ENCODE peak calls at places on chromosomes 7 and 10, in six cellular contexts. One of them, this sample, is unnamed.

GRCh38 chr7:139358541-139359365 is 941 bp upstream of the LUC7L2 start:
- DNase-seq in Peyer's patch: no peak
- DNase-seq in stomach: no peak
- DNase-seq in GM12892: peak
- DNase-seq in body of pancreas: peak
- DNase-seq in HCT116: peak
- DNase-seq in this sample: no peak

GRCh38 chr10:97335995-97336394 is 1.5 kb upstream of the FRAT2 start:
- DNase-seq in Peyer's patch: no peak
- DNase-seq in stomach: no peak
- DNase-seq in GM12892: no peak
- DNase-seq in body of pancreas: no peak
- DNase-seq in HCT116: no peak
- DNase-seq in this sample: no peak

GRCh38 chr7:139457153-139457946 is 26.1 kb downstream of the KLRG2 start:
- DNase-seq in Peyer's patch: no peak
- DNase-seq in stomach: no peak
- DNase-seq in GM12892: no peak
- DNase-seq in body of pancreas: no peak
- DNase-seq in HCT116: no peak
- DNase-seq in this sample: peak

GRCh38 chr10:109894516-109894915 is 28.8 kb downstream of the XPNPEP1 start:
- DNase-seq in Peyer's patch: no peak
- DNase-seq in stomach: peak
- DNase-seq in GM12892: no peak
- DNase-seq in body of pancreas: peak
- DNase-seq in HCT116: no peak
- DNase-seq in this sample: no peak

GRCh38 chr7:23955600-23956149 is 245.7 kb downstream of the STK31 start:
- DNase-seq in Peyer's patch: no peak
- DNase-seq in stomach: no peak
- DNase-seq in GM12892: no peak
- DNase-seq in body of pancreas: no peak
- DNase-seq in HCT116: no peak
- DNase-seq in this sample: no peak

GRCh38 chr7:128910569-128910945 is at the start of gene KCP:
- DNase-seq in Peyer's patch: no peak
- DNase-seq in stomach: no peak
- DNase-seq in GM12892: no peak
- DNase-seq in body of pancreas: no peak
- DNase-seq in HCT116: no peak
- DNase-seq in this sample: no peak

GRCh38 chr7:103445228-103446020 is 583 bp downstream of the SLC26A5 start:
- DNase-seq in Peyer's patch: no peak
- DNase-seq in stomach: no peak
- DNase-seq in GM12892: no peak
- DNase-seq in body of pancreas: no peak
- DNase-seq in HCT116: no peak
- DNase-seq in this sample: no peak

GRCh38 chr7:121797283-121798037 is 75.5 kb upstream of the PTPRZ1 start:
- DNase-seq in Peyer's patch: no peak
- DNase-seq in stomach: no peak
- DNase-seq in GM12892: no peak
- DNase-seq in body of pancreas: no peak
- DNase-seq in HCT116: no peak
- DNase-seq in this sample: no peak

GRCh38 chr7:94395141-94396041 is 696 bp downstream of the COL1A2 start:
- DNase-seq in Peyer's patch: no peak
- DNase-seq in stomach: peak
- DNase-seq in GM12892: peak
- DNase-seq in body of pancreas: peak
- DNase-seq in HCT116: peak
- DNase-seq in this sample: peak

GRCh38 chr7:94400022-94400421 is 5.3 kb downstream of the COL1A2 start:
- DNase-seq in Peyer's patch: no peak
- DNase-seq in stomach: no peak
- DNase-seq in GM12892: no peak
- DNase-seq in body of pancreas: no peak
- DNase-seq in HCT116: no peak
- DNase-seq in this sample: no peak

GRCh38 chr7:94396606-94397005 is 1.9 kb downstream of the COL1A2 start:
- DNase-seq in Peyer's patch: no peak
- DNase-seq in stomach: no peak
- DNase-seq in GM12892: no peak
- DNase-seq in body of pancreas: no peak
- DNase-seq in HCT116: no peak
- DNase-seq in this sample: no peak

GRCh38 chr7:94396044-94396443 is 1.3 kb downstream of the COL1A2 start:
- DNase-seq in Peyer's patch: no peak
- DNase-seq in stomach: no peak
- DNase-seq in GM12892: no peak
- DNase-seq in body of pancreas: no peak
- DNase-seq in HCT116: no peak
- DNase-seq in this sample: peak

DNA sequence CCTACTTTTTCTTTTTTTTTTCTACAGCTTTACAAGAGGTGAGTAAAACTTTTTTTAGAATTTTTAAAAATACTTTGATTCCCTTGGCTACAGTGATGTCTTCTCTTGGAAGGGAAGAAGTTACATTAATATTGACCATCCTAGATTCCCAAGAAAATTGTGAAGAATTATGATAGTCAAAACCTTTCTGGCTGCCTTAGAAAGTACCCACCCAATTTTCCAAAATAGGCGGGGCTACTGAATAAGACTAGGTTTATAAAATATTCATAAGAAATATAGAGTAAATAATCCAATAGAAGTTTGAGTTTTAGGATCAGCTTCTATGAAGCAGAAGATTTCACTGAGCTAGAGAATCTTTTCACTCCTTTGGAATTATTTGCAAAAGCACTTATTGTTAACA is 3.0 kb downstream of the COL1A2 start:
- DNase-seq in Peyer's patch: no peak
- DNase-seq in stomach: no peak
- DNase-seq in GM12892: no peak
- DNase-seq in body of pancreas: no peak
- DNase-seq in HCT116: no peak
- DNase-seq in this sample: no peak
- TF ChIP-seq POLR2A in Peyer's patch: no peak
- TF ChIP-seq POLR2A in stomach: no peak
- TF ChIP-seq POLR2A in GM12892: no peak
- TF ChIP-seq POLR2A in body of pancreas: no peak
- TF ChIP-seq POLR2A in HCT116: no peak
- TF ChIP-seq POLR2A in this sample: no peak

GRCh38 chr7:100493476-100494264 is 9.9 kb downstream of the NYAP1 start:
- DNase-seq in Peyer's patch: peak
- DNase-seq in stomach: peak
- DNase-seq in GM12892: peak
- DNase-seq in body of pancreas: peak
- DNase-seq in HCT116: no peak
- DNase-seq in this sample: no peak
- TF ChIP-seq POLR2A in Peyer's patch: no peak
- TF ChIP-seq POLR2A in stomach: no peak
- TF ChIP-seq POLR2A in GM12892: no peak
- TF ChIP-seq POLR2A in body of pancreas: no peak
- TF ChIP-seq POLR2A in HCT116: no peak
- TF ChIP-seq POLR2A in this sample: no peak

DNA sequence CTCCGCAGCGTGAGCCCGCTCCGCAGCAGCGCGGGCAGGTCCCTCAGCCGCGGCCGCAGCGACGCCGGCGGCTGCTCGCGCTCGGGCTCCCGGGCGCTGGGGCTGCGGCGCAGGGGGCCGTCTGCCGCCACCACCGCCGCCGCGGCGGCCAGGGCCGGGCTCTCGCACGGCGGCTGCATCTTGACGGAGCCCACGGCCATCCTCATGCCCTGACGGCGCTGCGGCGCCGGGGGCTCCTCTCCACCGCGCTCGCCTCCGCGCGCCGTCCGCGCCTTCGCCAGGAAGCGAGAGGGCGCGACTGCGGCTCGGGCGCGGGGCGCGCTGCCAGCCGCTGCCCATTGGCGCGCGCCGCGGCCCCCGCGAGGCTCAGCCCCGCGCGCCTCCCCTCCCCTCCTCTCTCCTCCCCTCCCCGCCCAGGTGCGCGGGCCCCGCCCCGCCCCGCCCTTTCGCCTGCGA is at the start of gene RAPGEF5:
- DNase-seq in Peyer's patch: peak
- DNase-seq in stomach: peak
- DNase-seq in GM12892: peak
- DNase-seq in body of pancreas: peak
- DNase-seq in HCT116: peak
- DNase-seq in this sample: no peak
- TF ChIP-seq POLR2A in Peyer's patch: peak
- TF ChIP-seq POLR2A in stomach: no peak
- TF ChIP-seq POLR2A in GM12892: peak
- TF ChIP-seq POLR2A in body of pancreas: no peak
- TF ChIP-seq POLR2A in HCT116: peak
- TF ChIP-seq POLR2A in this sample: no peak

GRCh38 chr10:99708428-99709010 is 23.4 kb downstream of the COX15 start:
- DNase-seq in Peyer's patch: no peak
- DNase-seq in stomach: no peak
- DNase-seq in GM12892: no peak
- DNase-seq in body of pancreas: no peak
- DNase-seq in HCT116: no peak
- DNase-seq in this sample: no peak
- TF ChIP-seq POLR2A in Peyer's patch: no peak
- TF ChIP-seq POLR2A in stomach: no peak
- TF ChIP-seq POLR2A in GM12892: no peak
- TF ChIP-seq POLR2A in body of pancreas: no peak
- TF ChIP-seq POLR2A in HCT116: no peak
- TF ChIP-seq POLR2A in this sample: no peak

DNA sequence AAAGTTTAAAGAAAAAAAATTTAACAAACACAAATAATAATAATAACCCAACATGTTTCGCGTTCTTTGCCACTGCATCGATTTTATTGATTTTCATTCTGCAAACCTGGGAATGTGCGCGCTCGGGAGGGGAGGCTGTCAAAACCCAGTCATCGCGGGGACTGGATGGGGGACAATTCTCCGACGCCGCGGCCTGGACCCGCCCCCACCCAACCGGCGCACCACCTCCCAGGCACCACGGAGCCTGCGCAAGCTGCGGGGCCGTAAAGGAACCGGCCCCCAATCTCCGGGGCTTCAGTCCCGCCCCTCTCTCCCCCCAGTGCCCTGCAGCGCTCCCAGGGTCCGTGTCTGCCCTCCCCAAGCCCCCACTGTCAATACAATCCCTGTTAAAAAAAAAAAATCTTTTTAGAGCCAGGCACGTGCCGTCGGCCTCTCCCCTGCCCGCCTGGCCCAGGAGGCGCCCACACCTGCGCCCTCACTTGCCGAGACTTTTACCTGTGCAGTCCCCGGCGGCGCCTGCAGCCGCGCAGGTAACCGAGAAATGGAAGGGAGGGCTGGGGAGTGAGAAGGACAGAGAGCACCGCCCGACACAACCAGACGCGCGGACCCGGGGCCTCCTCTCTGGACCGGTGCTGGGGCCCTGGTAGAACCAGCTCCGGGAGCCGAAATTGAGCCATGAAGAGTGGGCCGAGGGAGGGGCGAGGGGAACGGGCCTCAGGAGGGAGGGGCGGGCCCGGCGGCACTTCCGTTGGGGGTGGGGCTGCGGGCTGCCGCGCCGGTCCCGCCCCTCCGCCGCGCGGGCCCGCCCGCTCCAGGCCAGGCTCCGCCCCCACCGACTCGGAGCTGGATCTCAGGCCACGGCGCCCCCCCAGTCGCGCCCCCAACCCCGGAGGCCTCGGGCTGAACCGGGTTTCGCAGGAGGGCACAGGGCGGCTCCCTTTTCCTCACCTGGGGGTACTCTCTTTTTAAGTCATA is 7.6 kb upstream of the ZNF503 start:
- DNase-seq in Peyer's patch: peak
- DNase-seq in stomach: peak
- DNase-seq in GM12892: peak
- DNase-seq in body of pancreas: peak
- DNase-seq in HCT116: no peak
- DNase-seq in this sample: peak
- TF ChIP-seq POLR2A in Peyer's patch: no peak
- TF ChIP-seq POLR2A in stomach: no peak
- TF ChIP-seq POLR2A in GM12892: no peak
- TF ChIP-seq POLR2A in body of pancreas: peak
- TF ChIP-seq POLR2A in HCT116: no peak
- TF ChIP-seq POLR2A in this sample: peak

This sample was measured in H54.